ENCODE peak calls at places on chromosomes 12 and 14, in four cellular contexts. Y is SW480, Z is posterior cingulate gyrus, G is Caco-2. F is an unnamed sample.

GRCh38 chr12:33813536-33813935 is 208.8 kb upstream of the ALG10 start:
- DNase-seq in Z (no peak), G (no peak), Y (no peak), F (no peak)

GRCh38 chr12:11741434-11742092 is 92.1 kb downstream of the ETV6 start:
- DNase-seq in Y (no peak), G (no peak), Z (no peak), F (no peak)

GRCh38 chr12:65822732-65823480 is 1.4 kb upstream of the HMGA2 start:
- DNase-seq in Y (peak), G (peak), Z (no peak), F (no peak)

GRCh38 chr14:22520235-22520634 is 68.8 kb downstream of the DAD1 start:
- DNase-seq in G (no peak), Z (no peak), Y (no peak), F (no peak)

GRCh38 chr14:34461334-34462131 is 507 bp downstream of the SPTSSA start:
- DNase-seq in Y (peak), G (peak), Z (peak), F (no peak)

GRCh38 chr14:69852897-69853296 is 26.3 kb upstream of the SMOC1 start:
- DNase-seq in G (no peak), Z (no peak), Y (no peak), F (no peak)

GRCh38 chr12:16135323-16135722 is 142.2 kb downstream of the SLC15A5 start:
- DNase-seq in Z (no peak), Y (no peak), G (no peak), F (no peak)

GRCh38 chr12:48197549-48197966 is 5.5 kb downstream of the OR10AD1 start:
- DNase-seq in Y (peak), Z (peak), G (no peak), F (peak)

GRCh38 chr14:56199095-56199975 is 81.1 kb downstream of the PELI2 start:
- DNase-seq in Y (no peak), G (no peak), Z (no peak), F (no peak)

GRCh38 chr12:89962648-89963047 is 254.0 kb upstream of the ATP2B1 start:
- DNase-seq in Y (no peak), Z (no peak), G (no peak), F (no peak)

GRCh38 chr12:17528394-17528793 is 561.6 kb downstream of the RERGL start:
- DNase-seq in Z (no peak), G (no peak), Y (no peak), F (no peak)

GRCh38 chr12:11812558-11813421 is 163.3 kb downstream of the ETV6 start:
- DNase-seq in Z (no peak), G (no peak), Y (peak), F (no peak)

GRCh38 chr12:65308601-65309071 is 30.2 kb downstream of the MSRB3 start:
- DNase-seq in Z (no peak), Y (no peak), G (no peak), F (no peak)

GRCh38 chr12:13238204-13238603 is 41.7 kb downstream of the EMP1 start:
- DNase-seq in G (no peak), Z (no peak), Y (no peak), F (no peak)

GRCh38 chr12:123910057-123910456 is 62.6 kb downstream of the CCDC92 start:
- DNase-seq in G (no peak), Z (no peak), Y (no peak), F (no peak)

GRCh38 chr12:25361511-25361910 is 110.8 kb upstream of the KRAS start:
- DNase-seq in Z (no peak), G (no peak), Y (no peak), F (no peak)

GRCh38 chr12:54009171-54010052 is 627 bp downstream of the HOXC8 start:
- DNase-seq in Y (peak), Z (no peak), G (no peak), F (no peak)

GRCh38 chr12:27906658-27907473 is 65.7 kb downstream of the PTHLH start:
- DNase-seq in Y (peak), G (no peak), Z (no peak), F (no peak)

GRCh38 chr12:89567691-89568239 is 41.9 kb upstream of the POC1B start:
- DNase-seq in Y (no peak), Z (no peak), G (no peak), F (no peak)

GRCh38 chr12:63900922-63901793 is 56.7 kb downstream of the SRGAP1 start:
- DNase-seq in Z (no peak), G (no peak), Y (no peak), F (no peak)

F was measured in frontal cortex.